ENCODE peak calls at places on chromosomes 6 and 20, in four cellular contexts. S, L, U and C are unnamed samples.
A peak's percentile ranks its signal among the peaks of the same experiment; 100 is the strongest.

GRCh38 chr20:64115171-64115911 is 8.0 kb upstream of the NPBWR2 start:
- DNase-seq in S (no peak), L (no peak), U (no peak), C (no peak)

GRCh38 chr6:167274270-167274669 is 16.8 kb upstream of the UNC93A start:
- DNase-seq in S (no peak), L (no peak), U (no peak), C (no peak)

GRCh38 chr6:76230711-76231110 is 158.2 kb upstream of the IMPG1 start:
- DNase-seq in S (no peak), L (no peak), U (no peak), C (no peak)

GRCh38 chr6:73923899-73924485 is 228.0 kb downstream of the CD109 start:
- DNase-seq in S (no peak), L (no peak), U (no peak), C (no peak)

GRCh38 chr20:19901226-19901625 is 115.9 kb upstream of the NAA20 start:
- DNase-seq in S (no peak), L (no peak), U (no peak), C (no peak)

GRCh38 chr6:37615564-37616340 is 81.9 kb downstream of the MDGA1 start:
- DNase-seq in S (no peak), L (no peak), U (no peak), C (no peak)

GRCh38 chr20:6768228-6769185 is 1.0 kb downstream of the BMP2 start:
- DNase-seq in S (peak; percentile 3), L (no peak), U (peak; percentile 77), C (peak; percentile 57)

GRCh38 chr20:56418385-56418861 is 6.4 kb downstream of the CASS4 start:
- DNase-seq in S (no peak), L (no peak), U (no peak), C (no peak)

GRCh38 chr6:53701333-53702073 is 35.9 kb upstream of the KLHL31 start:
- DNase-seq in S (no peak), L (no peak), U (no peak), C (no peak)

GRCh38 chr6:109290143-109290931 is 91.9 kb downstream of the CD164 start:
- DNase-seq in S (no peak), L (no peak), U (no peak), C (no peak)

GRCh38 chr6:37371158-37372083 is 17.6 kb downstream of the RNF8 start:
- DNase-seq in S (no peak), L (no peak), U (no peak), C (no peak)

GRCh38 chr20:55488593-55488992 is 516.7 kb downstream of the CBLN4 start:
- DNase-seq in S (no peak), L (no peak), U (no peak), C (no peak)

GRCh38 chr6:5302995-5303622 is 41.8 kb downstream of the FARS2 start:
- DNase-seq in S (peak; percentile 61), L (peak; percentile 40), U (peak; percentile 69), C (peak; percentile 29)

GRCh38 chr6:119476024-119476423 is 126.5 kb upstream of the MAN1A1 start:
- DNase-seq in S (no peak), L (no peak), U (no peak), C (no peak)

GRCh38 chr20:16607364-16608264 is 34.4 kb upstream of the KIF16B start:
- DNase-seq in S (no peak), L (no peak), U (no peak), C (peak; percentile 19)

GRCh38 chr20:53957421-53958172 is 112.8 kb downstream of the BCAS1 start:
- DNase-seq in S (no peak), L (no peak), U (no peak), C (no peak)

GRCh38 chr6:45568626-45569025 is 190.9 kb upstream of the SUPT3H start:
- DNase-seq in S (no peak), L (no peak), U (no peak), C (no peak)

GRCh38 chr20:62149532-62150235 is 6.1 kb downstream of the SS18L1 start:
- DNase-seq in S (no peak), L (no peak), U (no peak), C (no peak)

GRCh38 chr6:41442800-41443501 is 103.2 kb upstream of the FOXP4 start:
- DNase-seq in S (no peak), L (peak; percentile 22), U (no peak), C (peak; percentile 92)
- TF ChIP-seq CTCF in S (peak; percentile 49), L (peak; percentile 13), U (peak; percentile 19), C (peak; percentile 95)

DNA sequence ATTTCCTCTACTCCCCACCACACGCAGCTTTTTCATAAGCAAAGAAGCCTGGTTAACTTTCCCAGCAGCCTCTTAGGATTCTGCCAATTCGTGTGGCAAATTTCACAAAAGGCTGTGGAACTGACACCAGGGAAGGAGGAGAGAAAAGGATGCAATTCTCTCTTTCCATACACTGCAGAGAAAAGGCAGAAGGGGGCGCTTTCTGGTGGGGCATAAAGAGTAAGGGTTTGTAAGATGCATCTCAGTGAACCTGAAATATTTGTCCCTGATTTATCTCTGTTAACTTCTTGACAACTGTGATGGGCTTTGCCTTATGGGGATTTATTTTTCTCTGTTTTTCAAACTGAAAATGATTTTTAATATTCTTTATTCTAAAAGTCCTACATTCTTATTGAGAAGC is 45.5 kb upstream of the GLP1R start:
- DNase-seq in S (no peak), L (no peak), U (no peak), C (peak; percentile 26)
- TF ChIP-seq CTCF in S (peak; percentile 49), L (no peak), U (no peak), C (peak; percentile 45)

GRCh38 chr6:155333414-155333813 is 19.1 kb upstream of the TFB1M start:
- DNase-seq in S (no peak), L (no peak), U (no peak), C (no peak)
- TF ChIP-seq CTCF in S (no peak), L (no peak), U (no peak), C (no peak)

DNA sequence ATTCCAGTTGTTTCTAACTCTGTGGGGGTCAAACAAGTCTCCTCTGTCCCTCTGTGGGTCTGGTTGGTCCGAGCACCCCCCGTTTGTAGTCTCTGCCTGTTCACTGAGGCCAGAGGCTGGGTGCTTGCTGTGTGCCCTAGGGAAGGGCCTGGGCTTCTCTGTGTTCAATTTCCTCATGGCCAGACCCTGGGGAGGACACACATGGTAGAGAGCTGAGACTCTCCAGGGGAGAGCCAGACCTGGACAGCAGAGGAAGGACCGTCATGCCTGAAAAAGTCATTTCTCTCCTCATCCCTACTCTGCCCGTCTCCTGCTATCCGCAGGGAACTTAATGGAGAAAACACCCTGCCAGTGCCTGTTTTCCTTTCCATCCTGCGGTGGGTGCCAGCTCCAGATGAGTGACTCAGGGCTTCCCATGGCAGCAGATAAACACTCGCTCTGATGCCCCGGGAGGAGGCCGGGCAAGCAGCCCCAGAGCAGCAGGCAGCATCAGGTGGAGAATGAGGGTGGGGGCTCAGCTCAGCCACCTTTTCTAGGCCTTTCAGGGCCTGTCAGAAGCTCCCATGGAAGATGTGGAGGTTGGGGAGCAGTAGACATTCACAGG is 51.9 kb downstream of the SNAI1 start:
- DNase-seq in S (no peak), L (no peak), U (no peak), C (no peak)
- TF ChIP-seq CTCF in S (no peak), L (no peak), U (no peak), C (no peak)

DNA sequence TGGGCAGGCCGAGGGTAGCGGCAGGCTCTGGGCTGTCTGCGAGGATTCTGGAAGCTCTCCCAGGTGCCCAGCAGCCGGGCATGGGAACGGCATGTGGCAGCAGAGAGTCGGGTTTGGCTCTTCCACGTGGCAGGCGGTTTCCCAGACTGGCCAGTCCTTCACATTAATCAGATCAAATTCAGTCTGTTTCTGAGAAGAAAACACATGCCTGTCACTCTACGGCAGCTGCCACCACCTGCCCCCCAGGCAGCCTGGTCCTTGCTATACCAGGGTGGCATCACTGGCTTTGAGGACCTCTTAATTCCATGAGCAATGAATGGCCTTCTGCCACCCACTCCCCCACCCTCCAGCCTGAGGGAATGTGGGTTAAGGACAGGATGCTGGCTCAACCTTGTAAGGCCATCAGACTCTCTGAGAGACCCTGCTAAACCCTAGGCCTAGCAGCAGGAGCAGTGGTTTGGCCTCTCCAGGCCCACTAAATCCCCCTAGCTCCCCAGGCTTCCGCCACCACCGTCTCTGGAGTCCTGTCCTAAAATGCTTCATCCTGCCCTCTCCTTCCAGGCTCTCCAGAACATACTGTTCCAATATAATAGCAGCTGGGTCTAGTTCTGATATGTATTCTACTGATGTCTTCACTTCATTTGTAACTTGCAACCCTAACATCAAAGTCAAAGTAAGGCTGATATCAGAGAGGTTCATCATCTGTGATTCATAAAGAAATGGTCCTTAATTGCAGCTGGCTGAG is 47.8 kb downstream of the PLCG1 start:
- DNase-seq in S (no peak), L (no peak), U (peak; percentile 43), C (no peak)
- TF ChIP-seq CTCF in S (no peak), L (no peak), U (no peak), C (no peak)

DNA sequence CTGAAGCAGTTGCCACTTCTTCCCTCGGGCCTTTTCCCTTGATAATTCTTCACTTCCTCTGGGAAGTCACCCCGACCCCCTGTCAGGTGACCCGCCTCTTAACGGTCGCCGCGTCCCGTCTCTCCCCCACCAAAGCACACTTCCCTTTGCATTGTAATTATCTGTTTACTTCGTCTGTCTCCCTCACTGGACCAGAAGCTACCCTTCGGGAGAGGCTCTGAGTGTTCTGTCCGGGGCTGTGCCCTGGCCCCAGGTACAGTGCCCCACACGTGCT is 771 bp upstream of the SNAI1 start:
- DNase-seq in S (no peak), L (no peak), U (no peak), C (no peak)
- TF ChIP-seq CTCF in S (no peak), L (no peak), U (no peak), C (no peak)